ENCODE peak calls at places on chromosomes 16 and 17, in four cellular contexts. J, Q, W and P are unnamed samples.

GRCh38 chr17:80819422-80820164 is 172.0 kb upstream of the CHMP6 start:
- DNase-seq in W (no peak), Q (no peak), J (no peak), P (no peak)

GRCh38 chr17:6098466-6099180 is 28.4 kb downstream of the WSCD1 start:
- DNase-seq in J (peak; percentile 37), W (no peak), Q (no peak), P (no peak)

GRCh38 chr17:17173921-17174320 is 32.2 kb downstream of the PLD6 start:
- DNase-seq in J (no peak), W (no peak), Q (no peak), P (no peak)

GRCh38 chr17:5695480-5695879 is 111.2 kb upstream of the NLRP1 start:
- DNase-seq in Q (no peak), W (no peak), J (no peak), P (no peak)

GRCh38 chr17:57984936-57985674 is 2.9 kb downstream of the VEZF1 start:
- DNase-seq in W (no peak), J (no peak), Q (peak; percentile 32), P (no peak)

GRCh38 chr17:46947236-46947635 is 24.3 kb downstream of the GOSR2 start:
- DNase-seq in J (no peak), W (no peak), Q (no peak), P (no peak)

GRCh38 chr17:8015957-8016631 is 13.7 kb downstream of the GUCY2D start:
- DNase-seq in J (no peak), Q (peak; percentile 34), W (no peak), P (no peak)

GRCh38 chr17:52128721-52129120 is 29.8 kb downstream of the CA10 start:
- DNase-seq in W (no peak), J (no peak), Q (no peak), P (no peak)

GRCh38 chr17:76137351-76138233 is 3.5 kb downstream of the FOXJ1 start:
- DNase-seq in J (no peak), Q (no peak), W (no peak), P (no peak)

GRCh38 chr17:60293580-60294335 is 98.2 kb downstream of the USP32 start:
- DNase-seq in Q (no peak), W (no peak), J (no peak), P (no peak)

GRCh38 chr16:66131156-66131807 is 235.2 kb upstream of the CDH5 start:
- DNase-seq in Q (peak; percentile 61), J (no peak), W (no peak), P (no peak)

GRCh38 chr16:6099102-6099501 is 1001.5 kb upstream of the EEF2KMT start:
- DNase-seq in Q (no peak), J (no peak), W (no peak), P (no peak)

GRCh38 chr17:7650509-7651096 is at the start of gene ATP1B2:
- DNase-seq in J (no peak), Q (peak; percentile 46), W (peak; percentile 67), P (no peak)

GRCh38 chr17:58329035-58329807 is 626 bp upstream of the TSPOAP1 start:
- DNase-seq in Q (no peak), W (peak; percentile 55), J (no peak), P (no peak)

GRCh38 chr17:79583475-79583874 is 27.4 kb downstream of the RBFOX3 start:
- DNase-seq in W (no peak), Q (no peak), J (no peak), P (no peak)

GRCh38 chr16:17365591-17366298 is 105.0 kb downstream of the XYLT1 start:
- DNase-seq in W (no peak), Q (peak; percentile 73), J (no peak), P (no peak)

GRCh38 chr16:3158014-3158497 is 23.2 kb downstream of the ZNF213 start:
- DNase-seq in J (peak; percentile 73), Q (peak; percentile 60), W (no peak), P (no peak)

GRCh38 chr16:78684040-78684611 is 584.7 kb downstream of the WWOX start:
- DNase-seq in J (peak; percentile 87), W (no peak), Q (peak; percentile 95), P (peak; percentile 39)

GRCh38 chr17:29018788-29019474 is 13.1 kb upstream of the SEZ6 start:
- DNase-seq in W (no peak), J (no peak), Q (no peak), P (no peak)
- H3K4me3 ChIP-seq in W (no peak overlapping the region), J (no peak overlapping the region), Q (no peak overlapping the region), P (no peak overlapping the region)

GRCh38 chr17:34237458-34237857 is 17.6 kb upstream of the CCL2 start:
- DNase-seq in W (no peak), Q (no peak), J (no peak), P (no peak)

GRCh38 chr17:34236341-34236892 is 18.7 kb upstream of the CCL2 start:
- DNase-seq in Q (no peak), J (no peak), W (no peak), P (no peak)

GRCh38 chr17:34235389-34236028 is 19.6 kb upstream of the CCL2 start:
- DNase-seq in W (no peak), J (no peak), Q (peak; percentile 37), P (no peak)

GRCh38 chr17:34230342-34230741 is 24.7 kb upstream of the CCL2 start:
- DNase-seq in Q (no peak), J (no peak), W (no peak), P (no peak)

GRCh38 chr17:34234616-34235015 is 20.5 kb upstream of the CCL2 start:
- DNase-seq in Q (no peak), J (no peak), W (no peak), P (no peak)
- H3K4me1 ChIP-seq in Q (peaks cover 23% of the 10 kb centered on the region), J (peaks cover 54% of the 10 kb centered on the region), W (no peaks in the 10 kb centered on the region), P (peaks cover 13% of the 10 kb centered on the region)

GRCh38 chr16:87435399-87436224 is 43.5 kb downstream of the MAP1LC3B start:
- DNase-seq in W (no peak), J (no peak), Q (peak; percentile 76), P (no peak)
- H3K4me3 ChIP-seq in W (no peak overlapping the region), J (peak overlapping the region; percentile 6), Q (peak overlapping the region; percentile 60), P (peak overlapping the region; percentile 53)

DNA sequence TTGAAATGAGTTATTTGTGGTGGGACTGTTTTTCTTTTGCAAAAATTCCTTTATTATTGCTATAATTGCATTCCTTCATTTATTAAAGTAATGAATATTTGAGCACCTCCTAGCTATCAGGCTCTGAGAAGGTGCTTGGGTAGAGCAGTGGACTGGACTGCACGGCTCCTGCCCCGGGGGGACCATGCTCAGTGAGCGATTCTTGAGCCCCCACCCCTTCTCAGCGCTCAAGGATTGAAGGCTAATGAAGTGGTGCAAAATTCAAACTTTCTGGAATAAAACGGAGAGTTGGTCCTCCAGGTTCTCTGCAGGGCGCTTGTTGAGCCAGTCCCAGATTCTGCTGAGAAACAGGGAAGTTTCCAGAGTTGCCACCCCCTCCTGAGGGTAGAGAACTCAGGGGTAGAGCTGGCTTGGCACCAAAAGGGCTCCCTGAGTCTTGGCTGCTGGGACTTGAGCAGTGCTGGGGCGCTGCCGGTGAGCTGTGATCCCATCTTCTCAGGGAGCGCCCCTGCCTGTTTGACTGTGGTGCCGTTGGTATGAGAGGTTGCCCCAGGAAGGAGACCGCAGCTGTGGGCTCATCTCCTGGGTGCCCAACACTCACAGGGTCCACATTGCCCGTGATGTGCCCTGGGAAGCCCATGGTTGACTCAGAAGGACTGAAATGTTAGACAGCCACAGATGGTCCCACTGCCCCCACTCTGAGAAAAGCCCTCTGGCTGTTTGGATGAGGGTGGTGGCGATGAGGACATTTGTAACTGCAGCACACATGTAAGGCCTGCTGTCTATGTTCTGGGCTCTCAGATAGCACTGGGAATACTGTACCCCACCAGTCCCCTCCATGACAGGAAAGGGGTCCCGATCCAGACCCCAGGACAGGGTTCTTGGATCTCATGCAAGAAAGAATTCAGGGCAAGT is 20.0 kb downstream of the KSR1 start:
- DNase-seq in J (no peak), W (no peak), Q (no peak), P (no peak)
- H3K4me1 ChIP-seq in J (peaks cover 52% of the 10 kb centered on the region), W (peaks cover 27% of the 10 kb centered on the region), Q (peaks cover 8% of the 10 kb centered on the region), P (peaks cover 3% of the 10 kb centered on the region)

DNA sequence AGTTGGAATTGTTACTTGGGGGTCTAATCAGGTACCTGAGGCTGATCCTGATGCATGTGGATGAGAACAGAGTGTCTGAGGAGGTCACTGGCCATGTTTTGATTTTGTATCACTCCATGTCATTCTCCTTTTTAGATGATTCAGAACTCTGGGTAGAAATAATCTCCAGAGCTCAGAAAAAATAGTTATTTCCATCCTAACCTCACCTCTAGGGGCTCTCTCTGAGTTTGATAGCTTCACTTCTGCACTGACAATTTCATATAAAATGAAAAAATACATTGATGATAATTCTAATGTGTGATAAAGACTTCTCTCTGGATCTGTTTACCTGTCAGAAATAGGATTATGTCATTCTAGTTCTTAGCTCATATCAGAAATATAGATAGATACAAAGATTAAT is 6.2 kb upstream of the KRT12 start:
- DNase-seq in Q (peak; percentile 15), J (no peak), W (no peak), P (no peak)
- H3K4me3 ChIP-seq in Q (no peak overlapping the region), J (no peak overlapping the region), W (no peak overlapping the region), P (no peak overlapping the region)

DNA sequence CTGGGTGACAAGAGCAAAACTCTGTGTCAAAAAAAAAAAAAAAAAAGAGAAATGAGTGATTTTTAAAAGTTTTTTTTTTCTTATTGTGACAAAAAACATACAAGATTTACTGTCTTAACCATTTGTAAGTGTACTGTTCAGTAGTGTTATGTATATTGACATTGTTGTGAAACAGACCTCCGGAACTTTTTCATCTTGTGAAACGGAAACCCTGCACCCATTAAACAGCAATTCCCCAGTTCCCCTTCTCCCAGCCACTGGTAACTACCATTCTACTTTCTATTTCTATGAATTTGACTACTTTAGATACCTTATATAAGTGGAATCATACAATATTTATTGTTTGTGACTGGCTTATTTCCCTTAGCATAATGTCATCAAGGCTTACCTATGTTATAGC is 18.7 kb downstream of the DUS2 start:
- DNase-seq in W (no peak), J (no peak), Q (no peak), P (no peak)
- H3K4me1 ChIP-seq in W (no peaks in the 10 kb centered on the region), J (no peaks in the 10 kb centered on the region), Q (no peaks in the 10 kb centered on the region), P (no peaks in the 10 kb centered on the region)

DNA sequence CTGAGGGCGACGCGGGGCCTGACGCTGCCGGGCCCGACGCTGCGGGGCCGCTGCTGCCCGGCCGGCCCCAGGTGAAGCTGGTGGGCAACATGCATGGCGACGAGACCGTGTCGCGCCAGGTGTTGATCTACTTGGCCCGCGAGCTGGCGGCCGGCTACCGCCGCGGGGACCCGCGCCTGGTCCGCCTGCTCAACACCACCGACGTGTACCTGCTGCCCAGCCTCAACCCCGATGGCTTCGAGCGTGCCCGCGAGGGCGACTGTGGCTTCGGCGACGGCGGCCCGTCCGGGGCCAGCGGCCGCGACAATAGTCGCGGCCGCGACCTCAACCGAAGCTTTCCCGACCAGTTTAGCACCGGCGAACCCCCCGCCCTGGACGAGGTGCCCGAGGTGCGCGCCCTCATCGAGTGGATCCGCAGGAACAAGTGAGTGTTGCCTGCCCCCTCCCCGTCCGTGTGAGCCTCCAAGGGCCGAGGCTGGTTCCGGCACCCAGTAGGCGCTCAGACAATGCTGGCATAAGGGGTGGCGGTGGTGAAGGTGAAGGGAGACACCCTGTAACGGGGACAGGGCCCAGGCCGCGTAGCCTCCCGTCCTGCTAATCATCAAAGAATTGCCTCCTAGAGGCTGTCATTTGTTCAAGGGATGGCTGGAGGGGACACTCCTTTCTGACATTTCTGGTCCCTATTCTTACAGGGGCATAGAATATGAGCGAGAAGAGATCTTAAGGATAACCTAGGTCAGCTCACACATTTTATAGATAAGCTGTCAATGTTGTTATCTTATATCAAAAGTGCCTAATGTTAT is 777 bp downstream of the CPD start:
- DNase-seq in J (peak; percentile 70), W (no peak), Q (peak; percentile 40), P (no peak)
- H3K4me3 ChIP-seq in J (peak overlapping the region; percentile 77), W (peak overlapping the region; percentile 90), Q (peak overlapping the region; percentile 84), P (peak overlapping the region; percentile 89)